ENCODE peak calls at places on chromosome 1, in seven cellular contexts. One of them, this sample, is unnamed. For H3K27me3, the result is how much of the 10 kb centered on the place peaks cover.

GRCh38 chr1:247209306-247209900 is 37.6 kb upstream of the ZNF124 start:
- DNase-seq in HL-60: peak
- DNase-seq in PC-3: peak
- DNase-seq in sigmoid colon: no peak
- DNase-seq in esophagus muscularis mucosa: no peak
- DNase-seq in psoas muscle: no peak
- DNase-seq in right atrium auricular region: no peak
- DNase-seq in this sample: no peak

GRCh38 chr1:30697977-30698376 is 25.4 kb downstream of the MATN1 start:
- DNase-seq in HL-60: no peak
- DNase-seq in PC-3: peak
- DNase-seq in sigmoid colon: peak
- DNase-seq in esophagus muscularis mucosa: no peak
- DNase-seq in psoas muscle: no peak
- DNase-seq in right atrium auricular region: no peak
- DNase-seq in this sample: peak

GRCh38 chr1:167644551-167644950 is 14.5 kb downstream of the RCSD1 start:
- DNase-seq in HL-60: no peak
- DNase-seq in PC-3: no peak
- DNase-seq in sigmoid colon: no peak
- DNase-seq in esophagus muscularis mucosa: no peak
- DNase-seq in psoas muscle: no peak
- DNase-seq in right atrium auricular region: no peak
- DNase-seq in this sample: no peak

GRCh38 chr1:225447649-225448048 is 19.8 kb upstream of the LBR start:
- DNase-seq in HL-60: no peak
- DNase-seq in PC-3: no peak
- DNase-seq in sigmoid colon: peak
- DNase-seq in esophagus muscularis mucosa: no peak
- DNase-seq in psoas muscle: no peak
- DNase-seq in right atrium auricular region: no peak
- DNase-seq in this sample: no peak

GRCh38 chr1:212401838-212402582 is 12.7 kb downstream of the PACC1 start:
- DNase-seq in HL-60: no peak
- DNase-seq in PC-3: peak
- DNase-seq in sigmoid colon: no peak
- DNase-seq in esophagus muscularis mucosa: no peak
- DNase-seq in psoas muscle: no peak
- DNase-seq in right atrium auricular region: no peak
- DNase-seq in this sample: no peak

GRCh38 chr1:200224315-200224714 is 185.5 kb downstream of the ZNF281 start:
- DNase-seq in HL-60: no peak
- DNase-seq in PC-3: no peak
- DNase-seq in sigmoid colon: no peak
- DNase-seq in esophagus muscularis mucosa: no peak
- DNase-seq in psoas muscle: no peak
- DNase-seq in right atrium auricular region: no peak
- DNase-seq in this sample: no peak

GRCh38 chr1:101309334-101310221 is 72.8 kb downstream of the S1PR1 start:
- DNase-seq in HL-60: peak
- DNase-seq in PC-3: peak
- DNase-seq in sigmoid colon: peak
- DNase-seq in esophagus muscularis mucosa: no peak
- DNase-seq in psoas muscle: peak
- DNase-seq in right atrium auricular region: no peak
- DNase-seq in this sample: peak

GRCh38 chr1:44086722-44087474 is 31.7 kb upstream of the KLF17 start:
- DNase-seq in HL-60: no peak
- DNase-seq in PC-3: no peak
- DNase-seq in sigmoid colon: no peak
- DNase-seq in esophagus muscularis mucosa: no peak
- DNase-seq in psoas muscle: no peak
- DNase-seq in right atrium auricular region: no peak
- DNase-seq in this sample: no peak

GRCh38 chr1:897176-897575 is 26.5 kb upstream of the SAMD11 start:
- DNase-seq in HL-60: no peak
- DNase-seq in PC-3: no peak
- DNase-seq in sigmoid colon: no peak
- DNase-seq in esophagus muscularis mucosa: peak
- DNase-seq in psoas muscle: no peak
- DNase-seq in right atrium auricular region: peak
- DNase-seq in this sample: no peak

GRCh38 chr1:41902125-41902524 is 16.6 kb downstream of the HIVEP3 start:
- DNase-seq in HL-60: no peak
- DNase-seq in PC-3: peak
- DNase-seq in sigmoid colon: no peak
- DNase-seq in esophagus muscularis mucosa: peak
- DNase-seq in psoas muscle: peak
- DNase-seq in right atrium auricular region: no peak
- DNase-seq in this sample: no peak

GRCh38 chr1:183559061-183559460 is 31.2 kb downstream of the NCF2 start:
- DNase-seq in HL-60: no peak
- DNase-seq in PC-3: no peak
- DNase-seq in sigmoid colon: no peak
- DNase-seq in esophagus muscularis mucosa: no peak
- DNase-seq in psoas muscle: no peak
- DNase-seq in right atrium auricular region: no peak
- DNase-seq in this sample: no peak

GRCh38 chr1:184492543-184492942 is 105.7 kb downstream of the C1orf21 start:
- DNase-seq in HL-60: no peak
- DNase-seq in PC-3: no peak
- DNase-seq in sigmoid colon: no peak
- DNase-seq in esophagus muscularis mucosa: no peak
- DNase-seq in psoas muscle: no peak
- DNase-seq in right atrium auricular region: no peak
- DNase-seq in this sample: no peak

DNA sequence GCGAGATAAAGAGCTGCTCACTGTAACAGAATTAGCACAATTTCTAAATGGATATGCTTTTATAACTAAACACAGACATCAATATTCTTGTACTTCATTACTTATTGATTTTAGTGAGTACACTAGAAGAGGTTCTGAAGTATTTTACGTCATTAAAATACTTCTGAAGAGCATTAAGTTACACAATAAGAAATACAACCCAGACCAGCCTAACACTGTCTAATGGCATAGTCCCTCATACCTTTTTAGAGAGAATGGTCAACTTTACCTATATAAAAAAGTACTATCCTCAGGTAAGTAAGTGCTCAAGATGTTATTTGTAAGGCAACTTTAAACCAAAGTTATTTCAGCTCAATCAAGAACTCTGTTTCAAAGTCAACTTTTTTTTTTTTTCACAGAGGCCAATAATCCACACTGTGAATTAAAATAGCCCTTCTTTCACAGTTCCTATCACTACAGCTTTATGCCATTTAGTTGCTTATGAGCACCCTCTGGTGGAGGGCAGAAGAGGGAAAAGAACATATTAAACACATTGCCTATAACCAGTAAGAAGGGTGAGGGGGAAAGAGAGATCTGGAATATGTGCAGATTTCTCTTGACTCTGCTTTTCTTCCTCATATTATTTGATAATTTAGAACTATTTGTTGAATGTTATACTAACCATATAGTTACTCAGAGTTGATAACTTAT is 182.1 kb upstream of the DMRTA2 start:
- DNase-seq in HL-60: peak
- DNase-seq in PC-3: peak
- DNase-seq in sigmoid colon: no peak
- DNase-seq in esophagus muscularis mucosa: no peak
- DNase-seq in psoas muscle: no peak
- DNase-seq in right atrium auricular region: no peak
- DNase-seq in this sample: peak
- TF ChIP-seq CTCF in HL-60: peak
- TF ChIP-seq CTCF in PC-3: peak
- TF ChIP-seq CTCF in sigmoid colon: no peak
- TF ChIP-seq CTCF in esophagus muscularis mucosa: no peak
- TF ChIP-seq CTCF in psoas muscle: peak
- TF ChIP-seq CTCF in right atrium auricular region: peak
- TF ChIP-seq CTCF in this sample: peak

GRCh38 chr1:228009828-228010775 is 3.3 kb downstream of the WNT3A start:
- DNase-seq in HL-60: no peak
- DNase-seq in PC-3: no peak
- DNase-seq in sigmoid colon: peak
- DNase-seq in esophagus muscularis mucosa: peak
- DNase-seq in psoas muscle: no peak
- DNase-seq in right atrium auricular region: peak
- DNase-seq in this sample: peak
- H3K27me3 ChIP-seq in HL-60: half or more
- H3K27me3 ChIP-seq in PC-3: under half
- H3K27me3 ChIP-seq in sigmoid colon: under half
- H3K27me3 ChIP-seq in esophagus muscularis mucosa: half or more
- H3K27me3 ChIP-seq in psoas muscle: under half
- H3K27me3 ChIP-seq in right atrium auricular region: under half
- H3K27me3 ChIP-seq in this sample: under half

DNA sequence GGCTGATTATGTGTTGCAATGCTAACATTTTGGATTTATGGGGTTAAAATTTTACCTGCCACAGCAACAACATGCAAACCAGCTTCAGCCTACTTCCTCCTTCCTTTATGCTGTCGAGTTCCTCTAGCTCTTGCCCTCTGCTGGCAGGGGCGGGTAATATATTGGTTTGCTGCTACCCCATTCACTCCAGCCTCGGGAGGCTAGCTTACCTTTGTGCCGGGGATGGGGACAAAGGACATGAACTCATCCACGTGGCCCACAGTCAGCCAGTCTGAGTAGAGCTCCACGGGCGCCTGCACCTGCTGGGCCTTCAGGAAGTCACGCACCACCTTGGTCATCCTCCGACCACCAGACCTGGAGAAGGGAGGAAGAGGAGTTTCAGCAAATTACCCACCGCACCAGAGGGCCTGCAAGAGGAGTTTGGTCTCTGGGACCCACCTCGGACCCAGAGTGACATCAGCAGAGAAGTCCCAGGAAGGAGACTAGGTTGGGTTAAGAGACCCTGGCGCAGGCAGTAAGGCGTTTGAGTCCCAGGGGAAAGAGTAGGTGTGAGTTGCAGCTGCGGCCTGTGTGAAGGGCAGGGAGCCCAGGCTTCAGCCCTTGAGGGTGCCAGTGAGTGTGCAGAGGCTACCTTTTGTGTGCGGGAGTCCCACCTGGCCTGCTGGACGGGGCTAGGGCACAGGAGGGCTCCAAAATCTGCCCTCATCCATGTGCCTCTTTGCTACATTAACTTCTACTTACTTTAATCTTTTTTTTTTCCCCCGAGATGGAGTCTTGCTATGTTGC is 21.8 kb upstream of the SDHB start:
- DNase-seq in HL-60: peak
- DNase-seq in PC-3: peak
- DNase-seq in sigmoid colon: no peak
- DNase-seq in esophagus muscularis mucosa: no peak
- DNase-seq in psoas muscle: no peak
- DNase-seq in right atrium auricular region: no peak
- DNase-seq in this sample: no peak
- TF ChIP-seq CTCF in HL-60: peak
- TF ChIP-seq CTCF in PC-3: peak
- TF ChIP-seq CTCF in sigmoid colon: no peak
- TF ChIP-seq CTCF in esophagus muscularis mucosa: no peak
- TF ChIP-seq CTCF in psoas muscle: peak
- TF ChIP-seq CTCF in right atrium auricular region: no peak
- TF ChIP-seq CTCF in this sample: peak

GRCh38 chr1:20409017-20409416 is 77.0 kb downstream of the CAMK2N1 start:
- DNase-seq in HL-60: no peak
- DNase-seq in PC-3: no peak
- DNase-seq in sigmoid colon: no peak
- DNase-seq in esophagus muscularis mucosa: no peak
- DNase-seq in psoas muscle: no peak
- DNase-seq in right atrium auricular region: no peak
- DNase-seq in this sample: no peak

GRCh38 chr1:20409971-20410370 is 76.0 kb downstream of the CAMK2N1 start:
- DNase-seq in HL-60: no peak
- DNase-seq in PC-3: no peak
- DNase-seq in sigmoid colon: no peak
- DNase-seq in esophagus muscularis mucosa: no peak
- DNase-seq in psoas muscle: no peak
- DNase-seq in right atrium auricular region: no peak
- DNase-seq in this sample: no peak

GRCh38 chr1:20410555-20410954 is 75.5 kb downstream of the CAMK2N1 start:
- DNase-seq in HL-60: no peak
- DNase-seq in PC-3: no peak
- DNase-seq in sigmoid colon: no peak
- DNase-seq in esophagus muscularis mucosa: no peak
- DNase-seq in psoas muscle: no peak
- DNase-seq in right atrium auricular region: no peak
- DNase-seq in this sample: no peak

GRCh38 chr1:20413136-20413790 is 72.7 kb downstream of the CAMK2N1 start:
- DNase-seq in HL-60: no peak
- DNase-seq in PC-3: no peak
- DNase-seq in sigmoid colon: no peak
- DNase-seq in esophagus muscularis mucosa: no peak
- DNase-seq in psoas muscle: no peak
- DNase-seq in right atrium auricular region: no peak
- DNase-seq in this sample: no peak

DNA sequence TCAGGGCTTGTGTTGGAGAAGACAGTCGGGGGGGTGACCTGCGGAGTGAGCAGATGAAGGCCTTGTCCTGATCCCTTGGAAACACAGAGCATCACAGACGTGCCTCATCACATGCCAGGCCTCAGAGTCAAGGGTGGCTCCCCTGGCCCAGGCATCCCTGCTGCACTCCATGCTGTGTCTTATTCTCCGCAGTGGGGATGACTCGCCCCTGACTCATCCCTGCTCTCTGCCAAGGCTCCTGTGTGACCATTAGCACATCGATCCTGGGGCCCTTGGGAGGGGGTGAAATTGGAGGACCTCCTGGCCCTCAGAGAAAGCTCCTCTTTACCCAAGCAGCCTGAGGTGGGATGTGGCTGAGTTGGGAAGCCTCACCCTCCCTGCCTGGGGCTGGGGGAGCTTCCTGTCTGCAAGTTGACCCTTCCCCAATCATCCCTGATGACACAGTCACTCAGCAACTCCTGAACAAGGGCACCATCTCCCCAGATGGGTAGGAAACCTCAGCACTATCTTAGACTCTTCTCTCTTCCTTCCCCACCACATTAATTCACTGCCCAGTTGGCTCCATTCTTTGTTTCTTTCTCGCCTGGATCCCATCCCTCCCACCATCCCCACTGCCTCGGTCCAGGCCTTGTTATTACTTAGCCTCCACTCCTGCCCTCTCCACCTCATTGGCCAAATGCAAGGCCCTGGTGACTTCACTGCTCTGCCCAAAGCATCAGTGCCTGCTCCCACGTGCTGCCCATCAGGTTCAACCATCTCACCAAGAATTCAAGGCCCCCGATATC is 74.6 kb downstream of the CAMK2N1 start:
- DNase-seq in HL-60: no peak
- DNase-seq in PC-3: peak
- DNase-seq in sigmoid colon: no peak
- DNase-seq in esophagus muscularis mucosa: no peak
- DNase-seq in psoas muscle: peak
- DNase-seq in right atrium auricular region: no peak
- DNase-seq in this sample: peak
- H3K27me3 ChIP-seq in HL-60: under half
- H3K27me3 ChIP-seq in PC-3: under half
- H3K27me3 ChIP-seq in sigmoid colon: under half
- H3K27me3 ChIP-seq in esophagus muscularis mucosa: under half
- H3K27me3 ChIP-seq in psoas muscle: under half
- H3K27me3 ChIP-seq in right atrium auricular region: under half
- H3K27me3 ChIP-seq in this sample: under half

This sample was measured in WERI-Rb-1.